ENCODE peak calls at places on chromosomes 12 and 14, in six cellular contexts. H is HepG2, K is SK-N-SH, X is HCT116, Y is K562, C is H1. M is an unnamed sample.

GRCh38 chr12:68932123-68932700 is 759 bp downstream of the CPM start:
- DNase-seq in H (no peak), K (no peak), X (no peak), Y (no peak), C (no peak), M (no peak)

GRCh38 chr14:101251812-101252442 is 309.4 kb upstream of the DIO3 start:
- DNase-seq in H (no peak), K (peak), X (no peak), Y (no peak), C (no peak), M (no peak)

GRCh38 chr12:118271770-118272417 is 100.8 kb downstream of the TAOK3 start:
- DNase-seq in H (no peak), K (no peak), X (no peak), Y (no peak), C (no peak), M (no peak)

GRCh38 chr14:98956181-98956580 is 315.8 kb downstream of the BCL11B start:
- DNase-seq in H (no peak), K (no peak), X (no peak), Y (no peak), C (no peak), M (no peak)

GRCh38 chr12:109619002-109619604 is 45.5 kb downstream of the MVK start:
- DNase-seq in H (no peak), K (no peak), X (no peak), Y (no peak), C (no peak), M (no peak)

GRCh38 chr12:12467701-12468218 is 94.9 kb downstream of the DUSP16 start:
- DNase-seq in H (no peak), K (no peak), X (no peak), Y (no peak), C (no peak), M (no peak)

GRCh38 chr14:36503771-36504741 is 16.0 kb downstream of the NKX2-1 start:
- DNase-seq in H (no peak), K (peak), X (no peak), Y (no peak), C (no peak), M (no peak)

GRCh38 chr12:107330901-107331431 is 237.6 kb upstream of the CRY1 start:
- DNase-seq in H (no peak), K (no peak), X (no peak), Y (no peak), C (no peak), M (no peak)

GRCh38 chr12:51907864-51908425 is 641 bp downstream of the ACVRL1 start:
- DNase-seq in H (no peak), K (no peak), X (no peak), Y (no peak), C (no peak), M (no peak)

GRCh38 chr12:87928046-87928445 is 101.2 kb downstream of the C12orf50 start:
- DNase-seq in H (no peak), K (no peak), X (no peak), Y (no peak), C (no peak), M (no peak)

GRCh38 chr14:71231521-71232393 is 324.5 kb downstream of the PCNX1 start:
- DNase-seq in H (no peak), K (peak), X (no peak), Y (peak), C (no peak), M (no peak)

GRCh38 chr12:89353823-89354629 is 1.7 kb upstream of the DUSP6 start:
- DNase-seq in H (peak), K (peak), X (peak), Y (no peak), C (peak), M (no peak)

GRCh38 chr12:120007272-120007671 is 18.2 kb downstream of the BICDL1 start:
- DNase-seq in H (no peak), K (no peak), X (no peak), Y (no peak), C (no peak), M (no peak)

GRCh38 chr12:1936406-1937320 is 18.2 kb upstream of the CACNA2D4 start:
- DNase-seq in H (no peak), K (peak), X (no peak), Y (no peak), C (no peak), M (no peak)

GRCh38 chr12:46413368-46413767 is 40.8 kb upstream of the SLC38A2 start:
- DNase-seq in H (peak), K (no peak), X (no peak), Y (no peak), C (no peak), M (no peak)

GRCh38 chr12:7150841-7151240 is 20.7 kb downstream of the CLSTN3 start:
- DNase-seq in H (no peak), K (no peak), X (no peak), Y (no peak), C (no peak), M (no peak)

GRCh38 chr12:102571889-102572288 is 91.5 kb upstream of the IGF1 start:
- DNase-seq in H (no peak), K (no peak), X (no peak), Y (no peak), C (no peak), M (no peak)

GRCh38 chr12:10717410-10717809 is 5.7 kb downstream of the YBX3 start:
- DNase-seq in H (no peak), K (no peak), X (no peak), Y (no peak), C (no peak), M (no peak)

GRCh38 chr12:57983858-57984505 is 42.6 kb downstream of the ATP23 start:
- DNase-seq in H (no peak), K (no peak), X (no peak), Y (no peak), C (no peak), M (no peak)

GRCh38 chr12:12214635-12215131 is 52.2 kb downstream of the LRP6 start:
- DNase-seq in H (peak), K (no peak), X (no peak), Y (no peak), C (no peak), M (no peak)

GRCh38 chr14:82999802-83000201 is 1466.1 kb upstream of the SEL1L start:
- DNase-seq in H (no peak), K (no peak), X (no peak), Y (no peak), C (peak), M (no peak)

GRCh38 chr12:25876383-25877045 is 82.0 kb upstream of the RASSF8 start:
- DNase-seq in H (no peak), K (no peak), X (no peak), Y (no peak), C (no peak), M (no peak)

GRCh38 chr12:50923361-50924130 is 28.8 kb upstream of the HIGD1C start:
- DNase-seq in H (no peak), K (no peak), X (no peak), Y (no peak), C (no peak), M (no peak)

GRCh38 chr12:120669055-120669828 is 17.7 kb upstream of the MLEC start:
- DNase-seq in H (no peak), K (peak), X (no peak), Y (no peak), C (no peak), M (no peak)

GRCh38 chr14:69093551-69094421 is 59.1 kb downstream of the DCAF5 start:
- DNase-seq in H (peak), K (no peak), X (no peak), Y (no peak), C (no peak), M (no peak)

GRCh38 chr14:100788517-100789365 is 37.2 kb upstream of the MEG3 start:
- DNase-seq in H (peak), K (no peak), X (no peak), Y (peak), C (no peak), M (no peak)

GRCh38 chr12:124172646-124173045 is 122.2 kb upstream of the RFLNA start:
- DNase-seq in H (no peak), K (no peak), X (no peak), Y (no peak), C (no peak), M (no peak)

GRCh38 chr12:54424232-54424631 is 5.2 kb upstream of the ITGA5 start:
- DNase-seq in H (no peak), K (no peak), X (no peak), Y (no peak), C (no peak), M (no peak)

GRCh38 chr14:104665663-104666522 is 23.5 kb upstream of the INF2 start:
- DNase-seq in H (peak), K (no peak), X (peak), Y (no peak), C (no peak), M (no peak)

GRCh38 chr12:90854136-90854689 is 100.8 kb downstream of the CCER1 start:
- DNase-seq in H (peak), K (peak), X (peak), Y (no peak), C (peak), M (no peak)

DNA sequence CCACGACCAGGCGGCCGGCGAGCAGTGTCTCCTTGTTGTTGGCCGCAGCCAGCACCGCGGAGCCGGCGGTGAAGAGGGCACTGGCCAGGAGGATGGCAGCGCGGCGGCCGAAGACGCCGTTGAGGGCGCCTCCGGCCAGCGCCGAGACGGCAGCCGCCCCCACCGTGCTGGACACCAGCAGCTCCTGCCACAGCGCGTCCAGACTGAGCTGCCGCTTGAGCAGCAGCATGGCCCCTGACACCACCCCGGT is 691 bp downstream of the SLC2A13 start:
- DNase-seq in H (no peak), K (peak), X (no peak), Y (no peak), C (no peak), M (no peak)
- TF ChIP-seq SIN3A in H (no peak), K (no peak), X (no peak), Y (no peak), C (no peak), M (no peak)

GRCh38 chr14:93688239-93688666 is 100.0 kb downstream of the PRIMA1 start:
- DNase-seq in H (no peak), K (no peak), X (no peak), Y (no peak), C (peak), M (no peak)

GRCh38 chr14:93682459-93682858 is 105.8 kb downstream of the PRIMA1 start:
- DNase-seq in H (no peak), K (no peak), X (no peak), Y (no peak), C (no peak), M (no peak)

GRCh38 chr14:93683241-93683640 is 105.0 kb downstream of the PRIMA1 start:
- DNase-seq in H (no peak), K (peak), X (peak), Y (peak), C (no peak), M (no peak)

GRCh38 chr14:93686313-93686712 is 102.0 kb downstream of the PRIMA1 start:
- DNase-seq in H (no peak), K (no peak), X (no peak), Y (no peak), C (no peak), M (no peak)

GRCh38 chr14:93685121-93685520 is 103.2 kb downstream of the PRIMA1 start:
- DNase-seq in H (no peak), K (no peak), X (no peak), Y (no peak), C (no peak), M (no peak)
- TF ChIP-seq POLR2AphosphoS5 in H (no peak), K (no peak), X (no peak), Y (no peak), C (no peak), M (no peak)

DNA sequence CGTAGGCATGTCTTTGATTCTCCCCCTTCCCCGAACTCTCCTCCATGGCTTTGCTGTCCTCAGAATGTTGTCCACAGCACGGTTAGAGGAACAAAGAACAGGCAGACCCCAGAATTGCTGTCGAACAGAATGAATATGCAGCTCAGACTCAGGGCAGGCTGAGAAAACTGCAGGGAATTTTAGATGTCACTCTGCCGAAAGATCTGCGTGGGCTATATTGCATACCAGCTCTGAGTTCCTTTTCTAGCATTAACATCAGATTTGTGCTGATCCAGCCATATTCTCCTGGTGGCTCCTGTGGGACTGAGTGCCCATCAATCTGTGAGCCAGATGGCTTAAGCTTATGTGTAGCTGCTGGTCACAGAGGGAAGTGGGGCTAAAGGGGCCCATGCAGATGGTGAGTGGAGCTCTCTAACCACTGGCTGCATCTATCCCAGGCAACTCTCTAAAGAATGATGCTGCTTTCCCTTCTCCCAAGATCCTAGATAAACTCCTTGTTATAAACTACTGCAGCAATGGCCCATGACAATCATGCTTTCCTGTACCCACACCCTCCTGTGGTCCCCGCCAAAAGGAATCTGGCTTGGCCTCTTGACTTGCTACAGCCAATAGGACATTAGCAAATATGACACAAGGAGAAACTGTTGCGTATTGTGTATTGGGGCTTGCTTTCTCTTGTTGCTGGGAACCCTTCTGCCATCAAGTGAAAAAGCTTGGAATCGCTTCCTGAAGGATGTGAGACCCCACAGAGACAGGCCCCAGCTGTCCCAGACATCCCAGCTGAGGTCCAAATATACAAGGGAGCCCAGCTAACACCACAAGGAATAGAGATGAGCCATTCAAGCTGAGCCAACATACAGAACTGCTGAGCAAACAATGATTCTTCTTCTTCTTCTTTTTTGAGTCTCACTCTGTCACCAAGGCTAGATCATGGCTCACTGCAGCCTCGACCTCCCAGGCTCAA is 101.3 kb downstream of the FOXN3 start:
- DNase-seq in H (no peak), K (no peak), X (no peak), Y (no peak), C (no peak), M (no peak)
- TF ChIP-seq CTCF in H (no peak), K (no peak), X (no peak), Y (no peak), C (no peak), M (no peak)

DNA sequence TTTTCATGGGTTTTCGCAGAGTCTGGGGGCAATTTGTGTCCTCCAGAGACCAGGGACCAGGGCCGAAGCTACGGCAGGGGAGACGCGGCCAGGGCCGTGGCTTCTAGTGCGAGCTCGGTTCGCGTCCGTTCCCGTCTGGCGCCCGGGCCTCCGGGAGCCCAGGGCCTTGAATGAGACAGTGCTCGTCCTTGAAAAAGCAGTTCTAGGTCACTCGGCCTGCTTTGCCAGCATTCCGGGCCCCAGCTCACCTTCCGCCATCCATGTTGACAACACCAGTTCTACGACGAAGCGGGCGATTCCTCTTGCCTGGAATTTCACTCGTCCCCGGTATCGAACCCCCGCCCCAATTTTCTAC is 4.5 kb downstream of the OR10AD1 start:
- DNase-seq in H (no peak), K (peak), X (no peak), Y (peak), C (no peak), M (no peak)
- TF ChIP-seq SIN3A in H (no peak), K (no peak), X (no peak), Y (no peak), C (no peak), M (peak)

DNA sequence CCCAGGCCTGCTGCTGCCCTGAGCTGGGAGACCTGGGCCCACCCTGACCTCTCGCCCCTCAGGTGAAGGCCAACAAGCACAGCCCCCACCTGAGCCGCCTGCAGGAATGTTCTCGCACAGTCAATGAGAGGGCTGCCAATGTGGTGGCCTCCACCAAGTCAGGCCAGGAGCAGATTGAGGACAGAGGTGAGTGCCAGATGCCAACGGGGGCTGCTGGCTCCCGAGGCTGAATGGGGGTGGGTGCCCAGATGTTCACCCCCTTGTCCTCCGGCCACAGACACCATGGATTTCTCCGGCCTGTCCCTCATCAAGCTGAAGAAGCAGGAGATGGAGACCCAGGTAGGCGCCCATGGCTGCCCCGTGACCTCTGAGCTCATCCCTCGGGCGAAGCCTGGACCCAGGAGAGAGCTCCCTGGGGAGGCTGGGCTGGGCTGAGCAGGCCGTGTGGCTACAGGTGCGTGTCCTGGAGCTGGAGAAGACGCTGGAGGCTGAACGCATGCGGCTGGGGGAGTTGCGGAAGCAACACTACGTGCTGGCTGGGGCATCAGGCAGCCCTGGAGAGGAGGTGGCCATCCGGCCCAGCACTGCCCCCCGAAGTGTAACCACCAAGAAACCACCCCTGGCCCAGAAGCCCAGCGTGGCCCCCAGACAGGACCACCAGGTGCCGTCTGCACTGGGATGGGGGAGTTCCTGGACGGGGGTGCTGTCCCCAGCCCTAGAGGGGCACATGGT is 25.8 kb downstream of the HIP1R start:
- DNase-seq in H (no peak), K (peak), X (no peak), Y (no peak), C (no peak), M (no peak)
- TF ChIP-seq POLR2AphosphoS5 in H (no peak), K (no peak), X (no peak), Y (no peak), C (no peak), M (no peak)

DNA sequence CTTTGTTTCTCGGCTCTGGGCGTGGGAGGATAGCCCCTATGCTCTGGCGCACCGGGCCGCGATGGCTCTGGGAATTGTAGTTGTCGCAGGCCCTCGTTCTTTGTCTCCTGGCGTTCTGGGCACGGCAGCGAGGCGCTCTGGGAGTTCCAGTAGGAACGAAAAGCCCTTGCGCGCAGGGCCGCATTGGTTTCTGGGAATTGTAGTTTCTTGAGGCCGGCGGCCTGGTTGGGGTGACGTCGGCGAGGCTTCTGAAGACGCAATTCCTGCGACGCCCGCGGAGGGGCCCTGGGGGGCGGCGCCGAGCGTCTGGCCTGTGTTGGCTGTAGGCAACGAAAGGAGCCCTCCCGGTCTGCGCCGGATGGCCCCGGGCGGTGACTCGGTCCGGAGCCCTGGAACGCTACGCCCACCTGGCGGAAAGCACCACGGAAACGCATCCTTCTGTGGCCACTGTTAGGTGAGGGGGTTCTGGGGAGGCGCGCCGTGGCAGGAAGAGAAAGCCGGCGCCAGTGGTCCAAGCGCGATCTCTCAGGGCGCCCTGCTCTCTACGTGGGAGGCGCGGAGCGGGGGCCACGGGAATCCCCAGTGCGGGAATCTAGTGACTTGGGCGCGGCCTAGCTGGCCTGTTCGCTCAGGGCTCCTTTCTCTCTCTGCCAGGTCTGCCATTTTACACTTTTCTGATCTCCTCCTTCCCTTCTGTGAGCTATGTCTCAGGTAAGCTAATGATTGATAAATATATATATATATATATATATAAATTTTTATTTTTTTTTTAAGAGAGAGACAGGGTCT is at the start of gene ZNF140:
- DNase-seq in H (peak), K (peak), X (no peak), Y (peak), C (peak), M (peak)
- TF ChIP-seq CTCF in H (no peak), K (no peak), X (no peak), Y (no peak), C (no peak), M (no peak)

GRCh38 chr12:48004039-48004940 is at the start of gene COL2A1:
- DNase-seq in H (no peak), K (peak), X (no peak), Y (no peak), C (no peak), M (no peak)

GRCh38 chr12:48003226-48004038 is 844 bp downstream of the COL2A1 start:
- DNase-seq in H (no peak), K (no peak), X (no peak), Y (no peak), C (no peak), M (no peak)

GRCh38 chr12:48001426-48002178 is 2.7 kb downstream of the COL2A1 start:
- DNase-seq in H (no peak), K (peak), X (peak), Y (peak), C (no peak), M (no peak)

GRCh38 chr12:48002179-48002601 is 2.1 kb downstream of the COL2A1 start:
- DNase-seq in H (no peak), K (peak), X (no peak), Y (no peak), C (no peak), M (no peak)

GRCh38 chr12:48002773-48003218 is 1.5 kb downstream of the COL2A1 start:
- DNase-seq in H (no peak), K (peak), X (no peak), Y (no peak), C (no peak), M (no peak)
- TF ChIP-seq SIN3A in H (no peak), K (no peak), X (no peak), Y (no peak), C (no peak), M (no peak)

GRCh38 chr12:121712462-121713256 is at the start of gene TMEM120B:
- DNase-seq in H (peak), K (peak), X (no peak), Y (peak), C (no peak), M (no peak)
- TF ChIP-seq POLR2AphosphoS5 in H (peak), K (peak), X (peak), Y (peak), C (no peak), M (peak)